ENCODE peak calls at places on chromosome 10, in nine cellular contexts. One of them, this sample, is unnamed.
A peak's percentile ranks its signal among the peaks of the same experiment; 100 is the strongest.

GRCh38 chr10:80444646-80445319 is 9.3 kb upstream of the TSPAN14 start:
- DNase-seq in IMR-90: peak; percentile 74
- DNase-seq in body of pancreas: peak; percentile 69
- DNase-seq in testis: peak; percentile 83
- DNase-seq in HCT116: no peak
- DNase-seq in vagina: no peak
- DNase-seq in heart left ventricle: peak; percentile 74
- DNase-seq in ovary: peak; percentile 76
- DNase-seq in adrenal gland: peak; percentile 76
- DNase-seq in this sample: peak; percentile 86

GRCh38 chr10:78768041-78768569 is 300.7 kb upstream of the ZMIZ1 start:
- DNase-seq in IMR-90: no peak
- DNase-seq in body of pancreas: no peak
- DNase-seq in testis: no peak
- DNase-seq in HCT116: no peak
- DNase-seq in vagina: no peak
- DNase-seq in heart left ventricle: no peak
- DNase-seq in ovary: no peak
- DNase-seq in adrenal gland: no peak
- DNase-seq in this sample: no peak

GRCh38 chr10:70106958-70107791 is 25.4 kb downstream of the AIFM2 start:
- DNase-seq in IMR-90: no peak
- DNase-seq in body of pancreas: no peak
- DNase-seq in testis: peak; percentile 24
- DNase-seq in HCT116: no peak
- DNase-seq in vagina: no peak
- DNase-seq in heart left ventricle: no peak
- DNase-seq in ovary: no peak
- DNase-seq in adrenal gland: no peak
- DNase-seq in this sample: no peak

GRCh38 chr10:86295791-86296190 is 70.8 kb downstream of the GRID1 start:
- DNase-seq in IMR-90: no peak
- DNase-seq in body of pancreas: no peak
- DNase-seq in testis: peak; percentile 5
- DNase-seq in HCT116: no peak
- DNase-seq in vagina: peak; percentile 81
- DNase-seq in heart left ventricle: no peak
- DNase-seq in ovary: no peak
- DNase-seq in adrenal gland: no peak
- DNase-seq in this sample: no peak

GRCh38 chr10:21212912-21213311 is 312.6 kb downstream of the SKIDA1 start:
- DNase-seq in IMR-90: no peak
- DNase-seq in body of pancreas: no peak
- DNase-seq in testis: no peak
- DNase-seq in HCT116: no peak
- DNase-seq in vagina: no peak
- DNase-seq in heart left ventricle: no peak
- DNase-seq in ovary: no peak
- DNase-seq in adrenal gland: no peak
- DNase-seq in this sample: no peak

GRCh38 chr10:118204292-118204943 is 137.7 kb downstream of the FAM204A start:
- DNase-seq in IMR-90: no peak
- DNase-seq in body of pancreas: no peak
- DNase-seq in testis: no peak
- DNase-seq in HCT116: no peak
- DNase-seq in vagina: no peak
- DNase-seq in heart left ventricle: no peak
- DNase-seq in ovary: no peak
- DNase-seq in adrenal gland: no peak
- DNase-seq in this sample: no peak

GRCh38 chr10:78902815-78903214 is 166.0 kb upstream of the ZMIZ1 start:
- DNase-seq in IMR-90: no peak
- DNase-seq in body of pancreas: no peak
- DNase-seq in testis: no peak
- DNase-seq in HCT116: no peak
- DNase-seq in vagina: no peak
- DNase-seq in heart left ventricle: no peak
- DNase-seq in ovary: no peak
- DNase-seq in adrenal gland: peak; percentile 9
- DNase-seq in this sample: no peak

GRCh38 chr10:60446855-60447254 is 57.2 kb upstream of the ANK3 start:
- DNase-seq in IMR-90: no peak
- DNase-seq in body of pancreas: peak; percentile 33
- DNase-seq in testis: no peak
- DNase-seq in HCT116: no peak
- DNase-seq in vagina: no peak
- DNase-seq in heart left ventricle: no peak
- DNase-seq in ovary: no peak
- DNase-seq in adrenal gland: no peak
- DNase-seq in this sample: no peak

GRCh38 chr10:26780793-26781601 is 79.8 kb downstream of the ABI1 start:
- DNase-seq in IMR-90: peak; percentile 95
- DNase-seq in body of pancreas: no peak
- DNase-seq in testis: no peak
- DNase-seq in HCT116: peak; percentile 90
- DNase-seq in vagina: no peak
- DNase-seq in heart left ventricle: no peak
- DNase-seq in ovary: no peak
- DNase-seq in adrenal gland: no peak
- DNase-seq in this sample: peak; percentile 47

GRCh38 chr10:6221971-6222751 is 19.4 kb downstream of the PFKFB3 start:
- DNase-seq in IMR-90: peak; percentile 29
- DNase-seq in body of pancreas: no peak
- DNase-seq in testis: no peak
- DNase-seq in HCT116: no peak
- DNase-seq in vagina: no peak
- DNase-seq in heart left ventricle: no peak
- DNase-seq in ovary: no peak
- DNase-seq in adrenal gland: no peak
- DNase-seq in this sample: peak; percentile 49

GRCh38 chr10:85548038-85548437 is 818.6 kb downstream of the GRID1 start:
- DNase-seq in IMR-90: no peak
- DNase-seq in body of pancreas: peak; percentile 17
- DNase-seq in testis: peak; percentile 74
- DNase-seq in HCT116: peak; percentile 52
- DNase-seq in vagina: no peak
- DNase-seq in heart left ventricle: no peak
- DNase-seq in ovary: no peak
- DNase-seq in adrenal gland: peak; percentile 45
- DNase-seq in this sample: peak; percentile 18

GRCh38 chr10:30589441-30589840 is 40.1 kb downstream of the LYZL2 start:
- DNase-seq in IMR-90: no peak
- DNase-seq in body of pancreas: no peak
- DNase-seq in testis: no peak
- DNase-seq in HCT116: no peak
- DNase-seq in vagina: no peak
- DNase-seq in heart left ventricle: peak; percentile 41
- DNase-seq in ovary: no peak
- DNase-seq in adrenal gland: peak; percentile 30
- DNase-seq in this sample: no peak

GRCh38 chr10:114822771-114823463 is 1.3 kb downstream of the FHIP2A start:
- DNase-seq in IMR-90: peak; percentile 74
- DNase-seq in body of pancreas: no peak
- DNase-seq in testis: no peak
- DNase-seq in HCT116: no peak
- DNase-seq in vagina: no peak
- DNase-seq in heart left ventricle: no peak
- DNase-seq in ovary: no peak
- DNase-seq in adrenal gland: no peak
- DNase-seq in this sample: no peak

GRCh38 chr10:2202401-2202800 is 465.1 kb upstream of the ADARB2 start:
- DNase-seq in IMR-90: no peak
- DNase-seq in body of pancreas: no peak
- DNase-seq in testis: no peak
- DNase-seq in HCT116: no peak
- DNase-seq in vagina: no peak
- DNase-seq in heart left ventricle: no peak
- DNase-seq in ovary: no peak
- DNase-seq in adrenal gland: no peak
- DNase-seq in this sample: no peak

GRCh38 chr10:120382360-120382759 is 74.7 kb upstream of the PLPP4 start:
- DNase-seq in IMR-90: no peak
- DNase-seq in body of pancreas: no peak
- DNase-seq in testis: no peak
- DNase-seq in HCT116: no peak
- DNase-seq in vagina: no peak
- DNase-seq in heart left ventricle: no peak
- DNase-seq in ovary: no peak
- DNase-seq in adrenal gland: no peak
- DNase-seq in this sample: no peak

GRCh38 chr10:14772399-14772798 is 2.3 kb downstream of the FAM107B start:
- DNase-seq in IMR-90: no peak
- DNase-seq in body of pancreas: no peak
- DNase-seq in testis: no peak
- DNase-seq in HCT116: no peak
- DNase-seq in vagina: no peak
- DNase-seq in heart left ventricle: no peak
- DNase-seq in ovary: no peak
- DNase-seq in adrenal gland: no peak
- DNase-seq in this sample: no peak

GRCh38 chr10:47182934-47183725 is 116.9 kb upstream of the GDF10 start:
- DNase-seq in IMR-90: no peak
- DNase-seq in body of pancreas: no peak
- DNase-seq in testis: no peak
- DNase-seq in HCT116: no peak
- DNase-seq in vagina: no peak
- DNase-seq in heart left ventricle: no peak
- DNase-seq in ovary: no peak
- DNase-seq in adrenal gland: no peak
- DNase-seq in this sample: no peak
- TF ChIP-seq POLR2A in IMR-90: no peak
- TF ChIP-seq POLR2A in body of pancreas: no peak
- TF ChIP-seq POLR2A in testis: no peak
- TF ChIP-seq POLR2A in HCT116: no peak
- TF ChIP-seq POLR2A in vagina: no peak
- TF ChIP-seq POLR2A in heart left ventricle: no peak
- TF ChIP-seq POLR2A in ovary: no peak
- TF ChIP-seq POLR2A in adrenal gland: no peak
- TF ChIP-seq POLR2A in this sample: no peak

GRCh38 chr10:75234683-75235374 is 928 bp downstream of the COMTD1 start:
- DNase-seq in IMR-90: no peak
- DNase-seq in body of pancreas: no peak
- DNase-seq in testis: peak; percentile 38
- DNase-seq in HCT116: no peak
- DNase-seq in vagina: no peak
- DNase-seq in heart left ventricle: peak; percentile 47
- DNase-seq in ovary: peak; percentile 64
- DNase-seq in adrenal gland: no peak
- DNase-seq in this sample: no peak
- TF ChIP-seq POLR2A in IMR-90: no peak
- TF ChIP-seq POLR2A in body of pancreas: no peak
- TF ChIP-seq POLR2A in testis: no peak
- TF ChIP-seq POLR2A in HCT116: no peak
- TF ChIP-seq POLR2A in vagina: no peak
- TF ChIP-seq POLR2A in heart left ventricle: no peak
- TF ChIP-seq POLR2A in ovary: no peak
- TF ChIP-seq POLR2A in adrenal gland: no peak
- TF ChIP-seq POLR2A in this sample: no peak

GRCh38 chr10:97632949-97633884 is at the start of gene MORN4:
- DNase-seq in IMR-90: peak; percentile 84
- DNase-seq in body of pancreas: peak; percentile 94
- DNase-seq in testis: peak; percentile 96
- DNase-seq in HCT116: peak; percentile 83
- DNase-seq in vagina: no peak
- DNase-seq in heart left ventricle: peak; percentile 96
- DNase-seq in ovary: peak; percentile 96
- DNase-seq in adrenal gland: peak; percentile 96
- DNase-seq in this sample: peak; percentile 95
- TF ChIP-seq POLR2A in IMR-90: no peak
- TF ChIP-seq POLR2A in body of pancreas: no peak
- TF ChIP-seq POLR2A in testis: no peak
- TF ChIP-seq POLR2A in HCT116: no peak
- TF ChIP-seq POLR2A in vagina: no peak
- TF ChIP-seq POLR2A in heart left ventricle: no peak
- TF ChIP-seq POLR2A in ovary: no peak
- TF ChIP-seq POLR2A in adrenal gland: peak; percentile 33
- TF ChIP-seq POLR2A in this sample: peak; percentile 81

GRCh38 chr10:92688573-92688926 is 1.2 kb upstream of the HHEX start:
- DNase-seq in IMR-90: no peak
- DNase-seq in body of pancreas: no peak
- DNase-seq in testis: no peak
- DNase-seq in HCT116: no peak
- DNase-seq in vagina: no peak
- DNase-seq in heart left ventricle: no peak
- DNase-seq in ovary: no peak
- DNase-seq in adrenal gland: no peak
- DNase-seq in this sample: no peak

GRCh38 chr10:92690211-92691041 is 671 bp downstream of the HHEX start:
- DNase-seq in IMR-90: peak; percentile 69
- DNase-seq in body of pancreas: peak; percentile 52
- DNase-seq in testis: peak; percentile 31
- DNase-seq in HCT116: peak; percentile 21
- DNase-seq in vagina: no peak
- DNase-seq in heart left ventricle: peak; percentile 64
- DNase-seq in ovary: peak; percentile 47
- DNase-seq in adrenal gland: peak; percentile 78
- DNase-seq in this sample: no peak

GRCh38 chr10:92688927-92689662 is 660 bp upstream of the HHEX start:
- DNase-seq in IMR-90: peak; percentile 31
- DNase-seq in body of pancreas: peak; percentile 51
- DNase-seq in testis: peak; percentile 36
- DNase-seq in HCT116: no peak
- DNase-seq in vagina: no peak
- DNase-seq in heart left ventricle: peak; percentile 43
- DNase-seq in ovary: no peak
- DNase-seq in adrenal gland: peak; percentile 55
- DNase-seq in this sample: no peak

GRCh38 chr10:92691042-92691590 is 1.4 kb downstream of the HHEX start:
- DNase-seq in IMR-90: no peak
- DNase-seq in body of pancreas: peak; percentile 15
- DNase-seq in testis: peak; percentile 16
- DNase-seq in HCT116: no peak
- DNase-seq in vagina: no peak
- DNase-seq in heart left ventricle: peak; percentile 60
- DNase-seq in ovary: no peak
- DNase-seq in adrenal gland: peak; percentile 51
- DNase-seq in this sample: no peak

GRCh38 chr10:92689663-92690210 is at the start of gene HHEX:
- DNase-seq in IMR-90: peak; percentile 76
- DNase-seq in body of pancreas: peak; percentile 71
- DNase-seq in testis: peak; percentile 47
- DNase-seq in HCT116: peak; percentile 37
- DNase-seq in vagina: no peak
- DNase-seq in heart left ventricle: peak; percentile 71
- DNase-seq in ovary: peak; percentile 42
- DNase-seq in adrenal gland: peak; percentile 75
- DNase-seq in this sample: no peak
- TF ChIP-seq POLR2A in IMR-90: peak; percentile 63
- TF ChIP-seq POLR2A in body of pancreas: peak; percentile 77
- TF ChIP-seq POLR2A in testis: no peak
- TF ChIP-seq POLR2A in HCT116: peak; percentile 68
- TF ChIP-seq POLR2A in vagina: no peak
- TF ChIP-seq POLR2A in heart left ventricle: peak; percentile 69
- TF ChIP-seq POLR2A in ovary: no peak
- TF ChIP-seq POLR2A in adrenal gland: peak; percentile 96
- TF ChIP-seq POLR2A in this sample: no peak